ENCODE peak calls at places on chromosomes 1 and 21, in six cellular contexts. T is dorsolateral prefrontal cortex; W is pancreas; U is right cardiac atrium; N is CD8-positive, alpha-beta T cell; K is AG04450. M is an unnamed sample.
A peak's percentile ranks its signal among the peaks of the same experiment; 100 is the strongest.

GRCh38 chr1:9767964-9768668 is 55.6 kb downstream of the CLSTN1 start:
- DNase-seq in T (no peak), W (no peak), U (no peak), N (no peak), K (no peak), M (no peak)

GRCh38 chr21:37873655-37874054 is 42.6 kb downstream of the KCNJ6 start:
- DNase-seq in T (no peak), W (no peak), U (no peak), N (no peak), K (no peak), M (no peak)

GRCh38 chr1:219790834-219791615 is 137.3 kb downstream of the SLC30A10 start:
- DNase-seq in T (no peak), W (no peak), U (no peak), N (no peak), K (peak; percentile 50), M (no peak)

GRCh38 chr1:43214465-43215444 is 42.6 kb downstream of the CFAP57 start:
- DNase-seq in T (no peak), W (no peak), U (no peak), N (no peak), K (peak; percentile 8), M (no peak)

GRCh38 chr1:89780721-89781120 is 40.1 kb upstream of the LRRC8D start:
- DNase-seq in T (no peak), W (no peak), U (no peak), N (no peak), K (no peak), M (no peak)

GRCh38 chr1:85623061-85623471 is 42.5 kb downstream of the CCN1 start:
- DNase-seq in T (no peak), W (no peak), U (no peak), N (no peak), K (peak; percentile 79), M (no peak)

GRCh38 chr1:111052246-111052645 is 87.6 kb downstream of the DRAM2 start:
- DNase-seq in T (no peak), W (no peak), U (no peak), N (no peak), K (no peak), M (no peak)

GRCh38 chr1:41381691-41382530 is 20.7 kb downstream of the FOXO6 start:
- DNase-seq in T (no peak), W (no peak), U (peak; percentile 70), N (peak; percentile 24), K (no peak), M (peak; percentile 67)

GRCh38 chr21:41816583-41817165 is 49.8 kb upstream of the RIPK4 start:
- DNase-seq in T (peak; percentile 43), W (peak; percentile 66), U (peak; percentile 68), N (peak; percentile 42), K (no peak), M (no peak)

GRCh38 chr1:150089846-150090520 is 22.4 kb downstream of the VPS45 start:
- DNase-seq in T (no peak), W (no peak), U (no peak), N (no peak), K (no peak), M (no peak)

GRCh38 chr1:89907669-89908293 is 86.9 kb downstream of the LRRC8D start:
- DNase-seq in T (no peak), W (no peak), U (no peak), N (no peak), K (no peak), M (no peak)

GRCh38 chr1:174931214-174931613 is 68.5 kb upstream of the CACYBP start:
- DNase-seq in T (no peak), W (no peak), U (no peak), N (no peak), K (no peak), M (no peak)

GRCh38 chr1:19969898-19970660 is 9.3 kb downstream of the PLA2G2A start:
- DNase-seq in T (no peak), W (no peak), U (no peak), N (no peak), K (no peak), M (no peak)

GRCh38 chr1:192488058-192488457 is 87.5 kb upstream of the RGS1 start:
- DNase-seq in T (no peak), W (no peak), U (no peak), N (no peak), K (no peak), M (no peak)

GRCh38 chr1:93001893-93002292 is 40.6 kb upstream of the DIPK1A start:
- DNase-seq in T (no peak), W (no peak), U (no peak), N (no peak), K (no peak), M (no peak)

GRCh38 chr1:220093361-220094015 is 444 bp upstream of the IARS2 start:
- DNase-seq in T (no peak), W (no peak), U (no peak), N (no peak), K (no peak), M (no peak)

GRCh38 chr1:22745675-22746585 is 35.3 kb downstream of the EPHB2 start:
- DNase-seq in T (no peak), W (no peak), U (no peak), N (no peak), K (no peak), M (no peak)

GRCh38 chr1:209839875-209840491 is 12.2 kb downstream of the UTP25 start:
- DNase-seq in T (no peak), W (no peak), U (no peak), N (no peak), K (peak; percentile 88), M (no peak)

GRCh38 chr1:21874328-21874727 is 62.3 kb downstream of the LDLRAD2 start:
- DNase-seq in T (no peak), W (no peak), U (no peak), N (no peak), K (no peak), M (no peak)

GRCh38 chr1:153957744-153958110 is 685 bp downstream of the CRTC2 start:
- DNase-seq in T (no peak), W (no peak), U (no peak), N (peak; percentile 16), K (no peak), M (no peak)

GRCh38 chr1:1120096-1120495 is 4.2 kb upstream of the C1orf159 start:
- DNase-seq in T (no peak), W (no peak), U (no peak), N (no peak), K (no peak), M (peak; percentile 33)

GRCh38 chr1:1122078-1122811 is 6.4 kb upstream of the C1orf159 start:
- DNase-seq in T (peak; percentile 78), W (peak; percentile 74), U (peak; percentile 87), N (peak; percentile 76), K (peak; percentile 27), M (peak; percentile 88)

GRCh38 chr1:1121611-1122077 is 5.8 kb upstream of the C1orf159 start:
- DNase-seq in T (no peak), W (peak; percentile 17), U (peak; percentile 15), N (no peak), K (no peak), M (no peak)

GRCh38 chr1:1119272-1119890 is 3.5 kb upstream of the C1orf159 start:
- DNase-seq in T (no peak), W (no peak), U (no peak), N (no peak), K (no peak), M (peak; percentile 44)

GRCh38 chr1:1120866-1121563 is 5.1 kb upstream of the C1orf159 start:
- DNase-seq in T (no peak), W (peak; percentile 15), U (no peak), N (no peak), K (no peak), M (peak; percentile 41)
- H3K27ac ChIP-seq in T (no peak overlapping the region), W (no peak overlapping the region), U (no peak overlapping the region), N (no peak overlapping the region), K (no peak overlapping the region), M (no peak overlapping the region)

GRCh38 chr1:161966076-161966475 is 57.6 kb downstream of the OLFML2B start:
- DNase-seq in T (no peak), W (no peak), U (no peak), N (no peak), K (no peak), M (no peak)

GRCh38 chr1:161958425-161958824 is 65.2 kb downstream of the OLFML2B start:
- DNase-seq in T (no peak), W (no peak), U (no peak), N (no peak), K (no peak), M (no peak)

GRCh38 chr1:161962094-161962887 is 61.4 kb downstream of the OLFML2B start:
- DNase-seq in T (no peak), W (no peak), U (no peak), N (no peak), K (peak; percentile 56), M (no peak)
- H3K27ac ChIP-seq in T (no peak overlapping the region), W (no peak overlapping the region), U (peak overlapping the region; percentile 71), N (no peak overlapping the region), K (peak overlapping the region; percentile 96), M (peak overlapping the region; percentile 42)

DNA sequence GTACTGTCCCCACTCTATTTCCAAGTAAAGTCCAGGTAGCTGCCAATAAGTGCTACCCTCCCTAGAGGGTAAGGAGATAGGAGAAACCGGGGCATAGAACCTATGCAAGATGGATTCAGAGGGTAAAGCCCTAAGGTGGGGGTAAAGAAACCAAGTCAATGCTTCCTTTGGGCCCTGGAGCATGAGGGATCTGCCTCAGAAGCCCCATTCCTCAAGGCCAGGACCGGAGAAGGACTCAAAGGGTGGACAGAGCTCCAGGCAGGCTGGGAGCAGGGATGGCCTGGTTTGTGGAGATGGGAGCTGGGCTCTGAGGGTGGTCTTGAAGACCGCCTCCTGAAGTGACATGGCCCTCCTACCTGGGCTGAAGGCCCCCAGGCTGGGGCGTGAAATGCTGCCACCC is 3.9 kb downstream of the EPHA2 start:
- DNase-seq in T (no peak), W (no peak), U (no peak), N (no peak), K (no peak), M (no peak)
- H3K27ac ChIP-seq in T (no peak overlapping the region), W (peak overlapping the region; percentile 93), U (peak overlapping the region; percentile 29), N (no peak overlapping the region), K (peak overlapping the region; percentile 82), M (peak overlapping the region; percentile 93)

GRCh38 chr1:16230744-16231143 is 6.2 kb downstream of the CPLANE2 start:
- DNase-seq in T (no peak), W (no peak), U (no peak), N (no peak), K (no peak), M (peak; percentile 39)

GRCh38 chr1:16224472-16224871 is 12.0 kb upstream of the ARHGEF19 start:
- DNase-seq in T (no peak), W (no peak), U (no peak), N (no peak), K (no peak), M (no peak)

GRCh38 chr1:16229976-16230740 is 6.8 kb downstream of the CPLANE2 start:
- DNase-seq in T (no peak), W (no peak), U (no peak), N (no peak), K (no peak), M (peak; percentile 32)

GRCh38 chr1:16226129-16226494 is 10.9 kb downstream of the CPLANE2 start:
- DNase-seq in T (no peak), W (no peak), U (no peak), N (no peak), K (no peak), M (no peak)

DNA sequence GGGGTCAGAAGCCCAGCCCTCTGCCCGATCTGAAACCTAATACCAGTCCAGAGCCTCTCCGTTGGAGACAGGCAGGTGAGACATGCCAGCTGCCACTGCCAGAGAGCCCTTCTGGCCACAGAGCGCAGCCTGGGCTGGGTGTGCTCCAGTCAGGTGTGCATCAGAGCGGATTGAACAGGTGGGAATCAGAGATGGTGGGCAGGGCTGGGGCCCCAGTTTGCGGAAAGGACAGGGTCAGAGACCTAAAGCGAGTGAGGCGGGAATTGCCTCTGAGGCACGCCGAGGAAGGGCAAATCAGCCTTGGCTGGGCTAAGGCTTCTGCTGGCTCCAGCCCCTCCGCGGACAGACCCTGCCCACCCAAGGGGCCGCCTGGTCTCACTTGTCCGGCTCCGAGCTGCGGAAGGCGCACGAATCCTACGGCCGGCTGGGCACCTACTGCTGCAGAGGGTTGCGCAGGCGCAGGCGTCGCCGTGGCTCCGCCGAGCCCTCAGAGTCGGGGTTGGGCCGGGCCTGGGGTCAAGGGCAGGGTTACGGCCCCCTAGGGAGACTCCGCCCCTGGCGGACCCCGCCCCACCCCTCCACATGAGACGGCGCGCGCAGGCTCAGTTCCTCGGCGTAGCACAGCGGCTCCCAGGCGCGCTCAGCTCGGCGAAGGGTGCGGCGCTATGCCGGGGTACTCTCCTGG is 10.3 kb downstream of the CPLANE2 start:
- DNase-seq in T (no peak), W (peak; percentile 75), U (peak; percentile 76), N (no peak), K (no peak), M (peak; percentile 89)
- H3K27ac ChIP-seq in T (no peak overlapping the region), W (peak overlapping the region; percentile 26), U (no peak overlapping the region), N (no peak overlapping the region), K (no peak overlapping the region), M (peak overlapping the region; percentile 58)